ENCODE peak calls at places on chromosome 9, in five cellular contexts. D is effector CD4-positive, alpha-beta T cell; Y is activated CD4-positive, alpha-beta T cell treated with anti-CD3 and anti-CD28 coated beads, Interleukin-2, amount 50 U/mL, for 48 hours; C is activated effector memory CD4-positive, alpha-beta T cell treated with Interleukin-2 at 50 U/mL for 16 hours; W is GM12891. B is an unnamed sample.

GRCh38 chr9:120377268-120378150 is 202.5 kb downstream of the CDK5RAP2 start:
- DNase-seq in D (no peak), Y (no peak), C (no peak), W (no peak), B (no peak)

GRCh38 chr9:109379513-109379912 is 58.7 kb upstream of the EPB41L4B start:
- DNase-seq in D (no peak), Y (no peak), C (no peak), W (no peak), B (no peak)

GRCh38 chr9:70136632-70137031 is 93.0 kb downstream of the MAMDC2 start:
- DNase-seq in D (no peak), Y (no peak), C (no peak), W (no peak), B (no peak)

GRCh38 chr9:110468950-110469349 is 110.6 kb downstream of the SVEP1 start:
- DNase-seq in D (no peak), Y (no peak), C (no peak), W (no peak), B (no peak)

GRCh38 chr9:137240841-137241489 is at the start of gene TUBB4B:
- DNase-seq in D (peak), Y (peak), C (peak), W (peak), B (peak)

GRCh38 chr9:94847486-94847885 is 121.0 kb downstream of the AOPEP start:
- DNase-seq in D (no peak), Y (no peak), C (no peak), W (no peak), B (no peak)

GRCh38 chr9:124605258-124605657 is 98.1 kb upstream of the NR5A1 start:
- DNase-seq in D (no peak), Y (no peak), C (no peak), W (no peak), B (no peak)

GRCh38 chr9:20394928-20395327 is 227.4 kb downstream of the MLLT3 start:
- DNase-seq in D (no peak), Y (no peak), C (no peak), W (no peak), B (no peak)

GRCh38 chr9:112665347-112665746 is 52.6 kb downstream of the INIP start:
- DNase-seq in D (no peak), Y (no peak), C (no peak), W (no peak), B (no peak)

GRCh38 chr9:131669234-131670172 is 70.4 kb downstream of the RAPGEF1 start:
- DNase-seq in D (no peak), Y (peak), C (no peak), W (no peak), B (no peak)

GRCh38 chr9:36163840-36164175 is 5.4 kb upstream of the CCIN start:
- DNase-seq in D (no peak), Y (no peak), C (no peak), W (no peak), B (no peak)

GRCh38 chr9:86187121-86187520 is 72.3 kb downstream of the C9orf153 start:
- DNase-seq in D (no peak), Y (no peak), C (no peak), W (no peak), B (no peak)

GRCh38 chr9:107480386-107480789 is 9.2 kb downstream of the KLF4 start:
- DNase-seq in D (no peak), Y (no peak), C (no peak), W (no peak), B (no peak)

GRCh38 chr9:126658964-126659555 is 45.3 kb downstream of the LMX1B start:
- DNase-seq in D (no peak), Y (no peak), C (no peak), W (no peak), B (no peak)

GRCh38 chr9:37632479-37632878 is 18.3 kb upstream of the FRMPD1 start:
- DNase-seq in D (no peak), Y (no peak), C (no peak), W (no peak), B (no peak)

GRCh38 chr9:136631038-136632000 is 31.4 kb upstream of the EGFL7 start:
- DNase-seq in D (peak), Y (peak), C (peak), W (peak), B (no peak)

GRCh38 chr9:114591206-114591853 is 3.8 kb downstream of the ATP6V1G1 start:
- DNase-seq in D (no peak), Y (no peak), C (no peak), W (no peak), B (no peak)

GRCh38 chr9:13787234-13787833 is 507.8 kb upstream of the MPDZ start:
- DNase-seq in D (no peak), Y (no peak), C (no peak), W (no peak), B (no peak)

GRCh38 chr9:135864447-135865049 is 42.8 kb downstream of the CAMSAP1 start:
- DNase-seq in D (peak), Y (peak), C (peak), W (peak), B (no peak)

GRCh38 chr9:116475201-116475600 is 211.9 kb upstream of the TRIM32 start:
- DNase-seq in D (no peak), Y (no peak), C (no peak), W (no peak), B (no peak)

GRCh38 chr9:28212979-28213378 is 639.7 kb upstream of the C9orf72 start:
- DNase-seq in D (no peak), Y (no peak), C (no peak), W (no peak), B (no peak)

GRCh38 chr9:127049581-127049980 is 72.9 kb downstream of the ANGPTL2 start:
- DNase-seq in D (no peak), Y (no peak), C (no peak), W (no peak), B (no peak)

GRCh38 chr9:137807721-137808703 is 69.6 kb upstream of the CACNA1B start:
- DNase-seq in D (no peak), Y (no peak), C (no peak), W (no peak), B (no peak)

GRCh38 chr9:21813575-21814473 is 11.4 kb downstream of the MTAP start:
- DNase-seq in D (peak), Y (peak), C (peak), W (no peak), B (peak)

GRCh38 chr9:86601697-86602096 is 247.5 kb upstream of the TUT7 start:
- DNase-seq in D (no peak), Y (no peak), C (no peak), W (no peak), B (no peak)

GRCh38 chr9:128372188-128372641 is 1.0 kb downstream of the URM1 start:
- DNase-seq in D (no peak), Y (no peak), C (no peak), W (no peak), B (no peak)

GRCh38 chr9:68969538-68969937 is 44.4 kb downstream of the PRKACG start:
- DNase-seq in D (no peak), Y (no peak), C (no peak), W (no peak), B (no peak)

GRCh38 chr9:105877719-105878118 is 183.4 kb downstream of the TMEM38B start:
- DNase-seq in D (no peak), Y (no peak), C (no peak), W (no peak), B (no peak)

GRCh38 chr9:133701981-133702797 is 36.0 kb downstream of the SARDH start:
- DNase-seq in D (peak), Y (peak), C (peak), W (no peak), B (no peak)

GRCh38 chr9:88197781-88198345 is 59.6 kb upstream of the SPATA31C2 start:
- DNase-seq in D (no peak), Y (no peak), C (no peak), W (no peak), B (no peak)

GRCh38 chr9:4857163-4857562 is 64.4 kb downstream of the RCL1 start:
- DNase-seq in D (no peak), Y (no peak), C (no peak), W (no peak), B (no peak)

GRCh38 chr9:82810902-82811301 is 252.0 kb downstream of the RASEF start:
- DNase-seq in D (no peak), Y (no peak), C (no peak), W (no peak), B (no peak)

GRCh38 chr9:89422151-89422918 is 75.6 kb downstream of the SEMA4D start:
- DNase-seq in D (peak), Y (peak), C (no peak), W (no peak), B (no peak)

GRCh38 chr9:136541179-136541578 is 4.7 kb downstream of the NOTCH1 start:
- DNase-seq in D (no peak), Y (no peak), C (no peak), W (no peak), B (no peak)

GRCh38 chr9:100426532-100427365 is at the start of gene MSANTD3:
- DNase-seq in D (peak), Y (peak), C (peak), W (peak), B (no peak)

GRCh38 chr9:109027176-109027575 is 13.9 kb upstream of the CTNNAL1 start:
- DNase-seq in D (no peak), Y (no peak), C (no peak), W (no peak), B (no peak)

GRCh38 chr9:114308361-114308950 is 14.4 kb upstream of the ORM1 start:
- DNase-seq in D (no peak), Y (no peak), C (no peak), W (no peak), B (no peak)

GRCh38 chr9:87518702-87519335 is 21.2 kb downstream of the DAPK1 start:
- DNase-seq in D (no peak), Y (no peak), C (no peak), W (no peak), B (no peak)

GRCh38 chr9:114093031-114093471 is 6.0 kb downstream of the KIF12 start:
- DNase-seq in D (no peak), Y (no peak), C (no peak), W (no peak), B (no peak)

GRCh38 chr9:117722108-117722761 is 18.0 kb downstream of the TLR4 start:
- DNase-seq in D (no peak), Y (no peak), C (no peak), W (no peak), B (no peak)